ENCODE peak calls at places on chromosomes 2 and 18, in nine cellular contexts. Z is cerebellar cortex; L is LNCaP clone FGC; I is SJSA1; X is GM18507; D is GM13977; M is GF-D8; Y is stimulated activated CD4-positive, alpha-beta T cell treated with anti-CD3 and anti-CD28 coated beads, Interleukin-2, amount 100 ng/mL, for 48 hours; A is sciatic nerve. G is an unnamed sample.

GRCh38 chr2:228723599-228723998 is 542.1 kb upstream of the SPHKAP start:
- DNase-seq in D (no peak), A (no peak), I (no peak), Y (no peak), X (no peak), M (no peak), L (no peak), Z (no peak), G (no peak)

GRCh38 chr2:99695121-99695773 is 205.4 kb upstream of the REV1 start:
- DNase-seq in Z (no peak), L (no peak), M (no peak), A (no peak), D (no peak), X (no peak), Y (no peak), I (no peak), G (no peak)

GRCh38 chr2:205435970-205436369 is 246.3 kb upstream of the NRP2 start:
- DNase-seq in Y (no peak), A (no peak), M (no peak), D (no peak), I (no peak), L (no peak), Z (no peak), X (no peak), G (no peak)

GRCh38 chr2:140465301-140465700 is 1665.5 kb downstream of the LRP1B start:
- DNase-seq in I (no peak), D (no peak), M (no peak), A (no peak), X (no peak), Z (no peak), Y (no peak), L (no peak), G (peak)

GRCh38 chr2:232886176-232886575 is 16.1 kb downstream of the SNORC start:
- DNase-seq in A (no peak), Z (no peak), Y (no peak), X (no peak), L (no peak), M (no peak), I (no peak), D (no peak), G (no peak)

GRCh38 chr2:26969089-26969844 is 1.2 kb upstream of the MAPRE3 start:
- DNase-seq in M (no peak), I (no peak), L (no peak), Z (no peak), A (no peak), Y (no peak), X (no peak), D (no peak), G (no peak)

GRCh38 chr2:9101763-9102425 is 98.4 kb upstream of the MBOAT2 start:
- DNase-seq in A (no peak), Y (no peak), X (no peak), D (no peak), L (no peak), I (peak), M (no peak), Z (no peak), G (no peak)

GRCh38 chr2:206198677-206199076 is 39.0 kb downstream of the EEF1B2 start:
- DNase-seq in M (no peak), Z (no peak), X (no peak), I (no peak), A (no peak), D (no peak), L (no peak), Y (no peak), G (no peak)

GRCh38 chr2:130286983-130287655 is 55.6 kb upstream of the IMP4 start:
- DNase-seq in D (no peak), I (no peak), Z (no peak), A (no peak), Y (no peak), M (no peak), X (no peak), L (no peak), G (no peak)

GRCh38 chr18:52340466-52341378 is 725 bp downstream of the DCC start:
- DNase-seq in L (no peak), D (no peak), A (no peak), Z (no peak), I (no peak), M (no peak), Y (no peak), X (no peak), G (no peak)

GRCh38 chr18:12231986-12232385 is 22.2 kb upstream of the CIDEA start:
- DNase-seq in D (no peak), M (no peak), Y (no peak), X (no peak), L (no peak), Z (no peak), A (no peak), I (no peak), G (no peak)

GRCh38 chr2:16713011-16713423 is 47.4 kb upstream of the CYRIA start:
- DNase-seq in X (no peak), Y (no peak), L (no peak), A (no peak), D (peak), M (no peak), I (no peak), Z (peak), G (peak)

GRCh38 chr2:12606472-12607000 is 110.2 kb upstream of the TRIB2 start:
- DNase-seq in Z (no peak), X (no peak), L (no peak), M (no peak), A (no peak), I (no peak), Y (no peak), D (no peak), G (no peak)

GRCh38 chr18:23388357-23388756 is 64.7 kb upstream of the RIOK3 start:
- DNase-seq in Z (no peak), D (no peak), X (no peak), L (no peak), A (no peak), I (no peak), M (no peak), Y (no peak), G (no peak)

GRCh38 chr2:1080984-1081383 is 130.3 kb downstream of the SNTG2 start:
- DNase-seq in X (no peak), D (no peak), A (no peak), L (no peak), M (no peak), Y (no peak), I (no peak), Z (no peak), G (no peak)

GRCh38 chr18:25136416-25137132 is 215.4 kb downstream of the ZNF521 start:
- DNase-seq in L (no peak), Y (no peak), A (no peak), D (no peak), X (no peak), M (no peak), I (no peak), Z (no peak), G (no peak)

GRCh38 chr2:39865751-39866150 is 86.7 kb upstream of the THUMPD2 start:
- DNase-seq in Y (no peak), L (no peak), M (no peak), Z (no peak), A (no peak), I (no peak), D (no peak), X (no peak), G (no peak)

GRCh38 chr2:174597347-174598047 is at the start of gene WIPF1:
- DNase-seq in D (peak), A (no peak), L (no peak), I (peak), M (peak), X (no peak), Z (no peak), Y (no peak), G (no peak)

GRCh38 chr2:30349691-30350090 is 97.4 kb upstream of the LCLAT1 start:
- DNase-seq in I (no peak), A (no peak), Y (no peak), L (no peak), D (no peak), Z (no peak), X (no peak), M (no peak), G (no peak)

GRCh38 chr2:221517362-221518121 is 54.6 kb downstream of the EPHA4 start:
- DNase-seq in X (peak), D (peak), L (no peak), M (no peak), A (no peak), I (peak), Z (no peak), Y (peak), G (no peak)

GRCh38 chr2:166573393-166573792 is 79.3 kb upstream of the SCN7A start:
- DNase-seq in X (no peak), I (no peak), Z (no peak), L (no peak), Y (no peak), D (no peak), A (no peak), M (no peak), G (no peak)

GRCh38 chr2:169303579-169304285 is 58.6 kb downstream of the LRP2 start:
- DNase-seq in Y (no peak), X (no peak), M (no peak), L (no peak), I (no peak), A (no peak), D (no peak), Z (no peak), G (peak)

GRCh38 chr2:159076233-159076632 is 107.8 kb downstream of the TANC1 start:
- DNase-seq in L (no peak), M (no peak), A (no peak), D (no peak), X (no peak), I (no peak), Y (no peak), Z (no peak), G (no peak)

G was measured in pons.